ENCODE peak calls at places on chromosome 5, in seven cellular contexts. One of them, this sample, is unnamed.
A peak's percentile ranks its signal among the peaks of the same experiment; 100 is the strongest.

GRCh38 chr5:180704362-180704761 is 35.5 kb downstream of the OR2Y1 start:
- DNase-seq in PC-3: peak; percentile 76
- DNase-seq in activated effector memory CD4-positive, alpha-beta T cell treated with Interleukin-2 at 50 U/mL for 16 hours: no peak
- DNase-seq in stimulated activated CD8-positive, alpha-beta memory T cell treated with anti-CD3 and anti-CD28 coated beads, Interleukin-2, amount 100 ng/mL, for 1 hour: no peak
- DNase-seq in mucosa of descending colon: no peak
- DNase-seq in COLO829: no peak
- DNase-seq in AG04450: no peak
- DNase-seq in this sample: no peak

GRCh38 chr5:35089688-35090314 is 42.1 kb upstream of the AGXT2 start:
- DNase-seq in mucosa of descending colon: no peak
- DNase-seq in AG04450: peak; percentile 8
- DNase-seq in COLO829: peak; percentile 35
- DNase-seq in activated effector memory CD4-positive, alpha-beta T cell treated with Interleukin-2 at 50 U/mL for 16 hours: peak; percentile 18
- DNase-seq in stimulated activated CD8-positive, alpha-beta memory T cell treated with anti-CD3 and anti-CD28 coated beads, Interleukin-2, amount 100 ng/mL, for 1 hour: peak; percentile 14
- DNase-seq in PC-3: peak; percentile 88
- DNase-seq in this sample: peak; percentile 51

GRCh38 chr5:139912804-139913203 is 117.2 kb downstream of the PSD2 start:
- DNase-seq in mucosa of descending colon: no peak
- DNase-seq in PC-3: no peak
- DNase-seq in activated effector memory CD4-positive, alpha-beta T cell treated with Interleukin-2 at 50 U/mL for 16 hours: no peak
- DNase-seq in AG04450: no peak
- DNase-seq in stimulated activated CD8-positive, alpha-beta memory T cell treated with anti-CD3 and anti-CD28 coated beads, Interleukin-2, amount 100 ng/mL, for 1 hour: no peak
- DNase-seq in COLO829: no peak
- DNase-seq in this sample: no peak

GRCh38 chr5:54171645-54172384 is 138.6 kb downstream of the ARL15 start:
- DNase-seq in activated effector memory CD4-positive, alpha-beta T cell treated with Interleukin-2 at 50 U/mL for 16 hours: no peak
- DNase-seq in stimulated activated CD8-positive, alpha-beta memory T cell treated with anti-CD3 and anti-CD28 coated beads, Interleukin-2, amount 100 ng/mL, for 1 hour: no peak
- DNase-seq in AG04450: peak; percentile 32
- DNase-seq in COLO829: no peak
- DNase-seq in mucosa of descending colon: no peak
- DNase-seq in PC-3: peak; percentile 3
- DNase-seq in this sample: no peak

GRCh38 chr5:125376059-125376641 is 629.7 kb upstream of the ZNF608 start:
- DNase-seq in AG04450: no peak
- DNase-seq in COLO829: no peak
- DNase-seq in activated effector memory CD4-positive, alpha-beta T cell treated with Interleukin-2 at 50 U/mL for 16 hours: no peak
- DNase-seq in stimulated activated CD8-positive, alpha-beta memory T cell treated with anti-CD3 and anti-CD28 coated beads, Interleukin-2, amount 100 ng/mL, for 1 hour: no peak
- DNase-seq in PC-3: no peak
- DNase-seq in mucosa of descending colon: no peak
- DNase-seq in this sample: no peak

GRCh38 chr5:152051499-152052454 is 127.1 kb upstream of the GLRA1 start:
- DNase-seq in mucosa of descending colon: no peak
- DNase-seq in COLO829: no peak
- DNase-seq in AG04450: no peak
- DNase-seq in activated effector memory CD4-positive, alpha-beta T cell treated with Interleukin-2 at 50 U/mL for 16 hours: no peak
- DNase-seq in PC-3: no peak
- DNase-seq in stimulated activated CD8-positive, alpha-beta memory T cell treated with anti-CD3 and anti-CD28 coated beads, Interleukin-2, amount 100 ng/mL, for 1 hour: no peak
- DNase-seq in this sample: no peak

GRCh38 chr5:31963961-31964360 is 210.2 kb downstream of the GOLPH3 start:
- DNase-seq in stimulated activated CD8-positive, alpha-beta memory T cell treated with anti-CD3 and anti-CD28 coated beads, Interleukin-2, amount 100 ng/mL, for 1 hour: no peak
- DNase-seq in COLO829: no peak
- DNase-seq in AG04450: no peak
- DNase-seq in activated effector memory CD4-positive, alpha-beta T cell treated with Interleukin-2 at 50 U/mL for 16 hours: no peak
- DNase-seq in mucosa of descending colon: no peak
- DNase-seq in PC-3: peak; percentile 29
- DNase-seq in this sample: no peak

GRCh38 chr5:93580387-93581100 is 475 bp downstream of the NR2F1-AS1 start:
- DNase-seq in mucosa of descending colon: peak; percentile 31
- DNase-seq in AG04450: no peak
- DNase-seq in PC-3: no peak
- DNase-seq in COLO829: no peak
- DNase-seq in activated effector memory CD4-positive, alpha-beta T cell treated with Interleukin-2 at 50 U/mL for 16 hours: no peak
- DNase-seq in stimulated activated CD8-positive, alpha-beta memory T cell treated with anti-CD3 and anti-CD28 coated beads, Interleukin-2, amount 100 ng/mL, for 1 hour: no peak
- DNase-seq in this sample: no peak

GRCh38 chr5:32710335-32710858 is 724 bp upstream of the NPR3 start:
- DNase-seq in AG04450: no peak
- DNase-seq in stimulated activated CD8-positive, alpha-beta memory T cell treated with anti-CD3 and anti-CD28 coated beads, Interleukin-2, amount 100 ng/mL, for 1 hour: no peak
- DNase-seq in activated effector memory CD4-positive, alpha-beta T cell treated with Interleukin-2 at 50 U/mL for 16 hours: no peak
- DNase-seq in COLO829: no peak
- DNase-seq in PC-3: peak; percentile 21
- DNase-seq in mucosa of descending colon: peak; percentile 47
- DNase-seq in this sample: no peak

GRCh38 chr5:58902765-58903164 is 319.9 kb downstream of the RAB3C start:
- DNase-seq in PC-3: peak; percentile 2
- DNase-seq in mucosa of descending colon: no peak
- DNase-seq in stimulated activated CD8-positive, alpha-beta memory T cell treated with anti-CD3 and anti-CD28 coated beads, Interleukin-2, amount 100 ng/mL, for 1 hour: no peak
- DNase-seq in COLO829: no peak
- DNase-seq in activated effector memory CD4-positive, alpha-beta T cell treated with Interleukin-2 at 50 U/mL for 16 hours: no peak
- DNase-seq in AG04450: no peak
- DNase-seq in this sample: no peak

GRCh38 chr5:58410441-58410840 is 49.4 kb downstream of the PLK2 start:
- DNase-seq in stimulated activated CD8-positive, alpha-beta memory T cell treated with anti-CD3 and anti-CD28 coated beads, Interleukin-2, amount 100 ng/mL, for 1 hour: no peak
- DNase-seq in AG04450: peak; percentile 72
- DNase-seq in activated effector memory CD4-positive, alpha-beta T cell treated with Interleukin-2 at 50 U/mL for 16 hours: no peak
- DNase-seq in mucosa of descending colon: no peak
- DNase-seq in COLO829: peak; percentile 2
- DNase-seq in PC-3: peak; percentile 49
- DNase-seq in this sample: peak; percentile 57

This sample was measured in foreskin melanocyte.